ENCODE peak calls at places on chromosomes 13 and 19, in seven cellular contexts. One of them, this sample, is unnamed.

GRCh38 chr19:55536951-55537740 is at the start of gene SBK2:
- DNase-seq in A549: peak; percentile 64
- DNase-seq in colonic mucosa: no peak
- DNase-seq in mesendoderm: peak; percentile 75
- DNase-seq in heart right ventricle: no peak
- DNase-seq in GM23248: no peak
- DNase-seq in left ventricle myocardium inferior: no peak
- DNase-seq in this sample: no peak

GRCh38 chr13:90868321-90868920 is 479.1 kb upstream of the MIR17HG start:
- DNase-seq in A549: peak; percentile 16
- DNase-seq in colonic mucosa: peak; percentile 23
- DNase-seq in mesendoderm: peak; percentile 6
- DNase-seq in heart right ventricle: no peak
- DNase-seq in GM23248: peak; percentile 47
- DNase-seq in left ventricle myocardium inferior: no peak
- DNase-seq in this sample: no peak

GRCh38 chr13:68168448-68168847 is 938.3 kb upstream of the PCDH9 start:
- DNase-seq in A549: no peak
- DNase-seq in colonic mucosa: no peak
- DNase-seq in mesendoderm: no peak
- DNase-seq in heart right ventricle: no peak
- DNase-seq in GM23248: no peak
- DNase-seq in left ventricle myocardium inferior: no peak
- DNase-seq in this sample: no peak

GRCh38 chr19:42270346-42271044 is 1.4 kb downstream of the CIC start:
- DNase-seq in A549: peak; percentile 83
- DNase-seq in colonic mucosa: peak; percentile 55
- DNase-seq in mesendoderm: no peak
- DNase-seq in heart right ventricle: peak; percentile 50
- DNase-seq in GM23248: peak; percentile 94
- DNase-seq in left ventricle myocardium inferior: no peak
- DNase-seq in this sample: peak; percentile 84

GRCh38 chr13:91946498-91947070 is 548.2 kb downstream of the GPC5 start:
- DNase-seq in A549: peak; percentile 14
- DNase-seq in colonic mucosa: no peak
- DNase-seq in mesendoderm: peak; percentile 47
- DNase-seq in heart right ventricle: no peak
- DNase-seq in GM23248: peak; percentile 1
- DNase-seq in left ventricle myocardium inferior: no peak
- DNase-seq in this sample: no peak

GRCh38 chr19:33429891-33430673 is 56.6 kb downstream of the CEBPG start:
- DNase-seq in A549: no peak
- DNase-seq in colonic mucosa: no peak
- DNase-seq in mesendoderm: no peak
- DNase-seq in heart right ventricle: no peak
- DNase-seq in GM23248: no peak
- DNase-seq in left ventricle myocardium inferior: peak; percentile 5
- DNase-seq in this sample: peak; percentile 54

GRCh38 chr19:11264452-11265176 is 2.3 kb upstream of the DOCK6 start:
- DNase-seq in A549: peak; percentile 38
- DNase-seq in colonic mucosa: peak; percentile 92
- DNase-seq in mesendoderm: peak; percentile 77
- DNase-seq in heart right ventricle: peak; percentile 76
- DNase-seq in GM23248: no peak
- DNase-seq in left ventricle myocardium inferior: peak; percentile 46
- DNase-seq in this sample: peak; percentile 95

GRCh38 chr19:49474545-49474930 is 523 bp downstream of the FLT3LG start:
- DNase-seq in A549: no peak
- DNase-seq in colonic mucosa: no peak
- DNase-seq in mesendoderm: no peak
- DNase-seq in heart right ventricle: no peak
- DNase-seq in GM23248: no peak
- DNase-seq in left ventricle myocardium inferior: no peak
- DNase-seq in this sample: no peak

GRCh38 chr19:43699506-43700367 is 16.1 kb upstream of the IRGC start:
- DNase-seq in A549: no peak
- DNase-seq in colonic mucosa: peak; percentile 51
- DNase-seq in mesendoderm: peak; percentile 75
- DNase-seq in heart right ventricle: peak; percentile 31
- DNase-seq in GM23248: peak; percentile 52
- DNase-seq in left ventricle myocardium inferior: peak; percentile 23
- DNase-seq in this sample: peak; percentile 76

GRCh38 chr19:48833977-48834376 is 2.3 kb downstream of the HSD17B14 start:
- DNase-seq in A549: no peak
- DNase-seq in colonic mucosa: no peak
- DNase-seq in mesendoderm: peak; percentile 89
- DNase-seq in heart right ventricle: no peak
- DNase-seq in GM23248: no peak
- DNase-seq in left ventricle myocardium inferior: no peak
- DNase-seq in this sample: no peak

GRCh38 chr13:30394798-30395191 is 27.5 kb upstream of the UBE2L5 start:
- DNase-seq in A549: no peak
- DNase-seq in colonic mucosa: no peak
- DNase-seq in mesendoderm: no peak
- DNase-seq in heart right ventricle: no peak
- DNase-seq in GM23248: peak; percentile 37
- DNase-seq in left ventricle myocardium inferior: no peak
- DNase-seq in this sample: no peak

GRCh38 chr19:16566161-16566560 is 6.1 kb downstream of the SLC35E1 start:
- DNase-seq in A549: no peak
- DNase-seq in colonic mucosa: peak; percentile 42
- DNase-seq in mesendoderm: no peak
- DNase-seq in heart right ventricle: no peak
- DNase-seq in GM23248: no peak
- DNase-seq in left ventricle myocardium inferior: no peak
- DNase-seq in this sample: peak; percentile 81

GRCh38 chr19:38734426-38735256 is 9.6 kb downstream of the CAPN12 start:
- DNase-seq in A549: peak; percentile 65
- DNase-seq in colonic mucosa: peak; percentile 59
- DNase-seq in mesendoderm: peak; percentile 50
- DNase-seq in heart right ventricle: no peak
- DNase-seq in GM23248: peak; percentile 66
- DNase-seq in left ventricle myocardium inferior: no peak
- DNase-seq in this sample: peak; percentile 82

GRCh38 chr13:42047561-42048322 is 706 bp upstream of the DGKH start:
- DNase-seq in A549: peak; percentile 64
- DNase-seq in colonic mucosa: peak; percentile 74
- DNase-seq in mesendoderm: peak; percentile 79
- DNase-seq in heart right ventricle: peak; percentile 26
- DNase-seq in GM23248: peak; percentile 78
- DNase-seq in left ventricle myocardium inferior: peak; percentile 29
- DNase-seq in this sample: peak; percentile 83

GRCh38 chr19:38713227-38713649 is 31.0 kb downstream of the CAPN12 start:
- DNase-seq in A549: no peak
- DNase-seq in colonic mucosa: peak; percentile 52
- DNase-seq in mesendoderm: no peak
- DNase-seq in heart right ventricle: peak; percentile 61
- DNase-seq in GM23248: no peak
- DNase-seq in left ventricle myocardium inferior: peak; percentile 78
- DNase-seq in this sample: no peak

GRCh38 chr13:44040754-44041100 is 161.0 kb downstream of the LACC1 start:
- DNase-seq in A549: no peak
- DNase-seq in colonic mucosa: no peak
- DNase-seq in mesendoderm: no peak
- DNase-seq in heart right ventricle: no peak
- DNase-seq in GM23248: peak; percentile 53
- DNase-seq in left ventricle myocardium inferior: no peak
- DNase-seq in this sample: no peak

GRCh38 chr13:30142502-30143211 is 164.7 kb downstream of the KATNAL1 start:
- DNase-seq in A549: peak; percentile 39
- DNase-seq in colonic mucosa: no peak
- DNase-seq in mesendoderm: peak; percentile 91
- DNase-seq in heart right ventricle: no peak
- DNase-seq in GM23248: peak; percentile 95
- DNase-seq in left ventricle myocardium inferior: no peak
- DNase-seq in this sample: no peak

GRCh38 chr19:34430738-34431625 is 2.8 kb downstream of the UBA2 start:
- DNase-seq in A549: peak; percentile 84
- DNase-seq in colonic mucosa: no peak
- DNase-seq in mesendoderm: peak; percentile 75
- DNase-seq in heart right ventricle: no peak
- DNase-seq in GM23248: peak; percentile 73
- DNase-seq in left ventricle myocardium inferior: no peak
- DNase-seq in this sample: no peak

GRCh38 chr13:93652942-93653341 is 426.3 kb downstream of the GPC6 start:
- DNase-seq in A549: no peak
- DNase-seq in colonic mucosa: no peak
- DNase-seq in mesendoderm: no peak
- DNase-seq in heart right ventricle: no peak
- DNase-seq in GM23248: no peak
- DNase-seq in left ventricle myocardium inferior: no peak
- DNase-seq in this sample: no peak

GRCh38 chr19:11273288-11273687 is 11.0 kb upstream of the DOCK6 start:
- DNase-seq in A549: no peak
- DNase-seq in colonic mucosa: no peak
- DNase-seq in mesendoderm: peak; percentile 40
- DNase-seq in heart right ventricle: no peak
- DNase-seq in GM23248: no peak
- DNase-seq in left ventricle myocardium inferior: no peak
- DNase-seq in this sample: no peak

GRCh38 chr19:56360841-56361240 is 32.5 kb downstream of the ZNF582 start:
- DNase-seq in A549: no peak
- DNase-seq in colonic mucosa: no peak
- DNase-seq in mesendoderm: no peak
- DNase-seq in heart right ventricle: no peak
- DNase-seq in GM23248: no peak
- DNase-seq in left ventricle myocardium inferior: no peak
- DNase-seq in this sample: no peak

GRCh38 chr19:39917561-39918182 is 16.8 kb downstream of the FCGBP start:
- DNase-seq in A549: no peak
- DNase-seq in colonic mucosa: peak; percentile 18
- DNase-seq in mesendoderm: no peak
- DNase-seq in heart right ventricle: no peak
- DNase-seq in GM23248: no peak
- DNase-seq in left ventricle myocardium inferior: no peak
- DNase-seq in this sample: no peak

GRCh38 chr19:46887240-46887782 is 26.5 kb downstream of the ARHGAP35 start:
- DNase-seq in A549: no peak
- DNase-seq in colonic mucosa: no peak
- DNase-seq in mesendoderm: no peak
- DNase-seq in heart right ventricle: no peak
- DNase-seq in GM23248: peak; percentile 39
- DNase-seq in left ventricle myocardium inferior: no peak
- DNase-seq in this sample: no peak

GRCh38 chr13:32010137-32010536 is 21.4 kb upstream of the FRY start:
- DNase-seq in A549: no peak
- DNase-seq in colonic mucosa: no peak
- DNase-seq in mesendoderm: no peak
- DNase-seq in heart right ventricle: no peak
- DNase-seq in GM23248: peak; percentile 37
- DNase-seq in left ventricle myocardium inferior: no peak
- DNase-seq in this sample: no peak
- H3K4me1 ChIP-seq in A549: no peaks in the 10 kb centered on the region
- H3K4me1 ChIP-seq in colonic mucosa: no peaks in the 10 kb centered on the region
- H3K4me1 ChIP-seq in mesendoderm: no peaks in the 10 kb centered on the region
- H3K4me1 ChIP-seq in heart right ventricle: no peaks in the 10 kb centered on the region
- H3K4me1 ChIP-seq in GM23248: peaks cover 8% of the 10 kb centered on the region
- H3K4me1 ChIP-seq in left ventricle myocardium inferior: peaks cover 15% of the 10 kb centered on the region
- H3K4me1 ChIP-seq in this sample: no peaks in the 10 kb centered on the region

GRCh38 chr19:2168619-2169424 is 5.1 kb downstream of the DOT1L start:
- DNase-seq in A549: peak; percentile 98
- DNase-seq in colonic mucosa: peak; percentile 95
- DNase-seq in mesendoderm: peak; percentile 53
- DNase-seq in heart right ventricle: peak; percentile 96
- DNase-seq in GM23248: peak; percentile 99
- DNase-seq in left ventricle myocardium inferior: peak; percentile 97
- DNase-seq in this sample: peak; percentile 99
- H3K4me3 ChIP-seq in A549: peak overlapping the region; percentile 28
- H3K4me3 ChIP-seq in colonic mucosa: peak overlapping the region; percentile 4
- H3K4me3 ChIP-seq in mesendoderm: no peak overlapping the region
- H3K4me3 ChIP-seq in heart right ventricle: peak overlapping the region; percentile 26
- H3K4me3 ChIP-seq in GM23248: peak overlapping the region; percentile 51
- H3K4me3 ChIP-seq in left ventricle myocardium inferior: peak overlapping the region; percentile 44
- H3K4me3 ChIP-seq in this sample: no peak overlapping the region

DNA sequence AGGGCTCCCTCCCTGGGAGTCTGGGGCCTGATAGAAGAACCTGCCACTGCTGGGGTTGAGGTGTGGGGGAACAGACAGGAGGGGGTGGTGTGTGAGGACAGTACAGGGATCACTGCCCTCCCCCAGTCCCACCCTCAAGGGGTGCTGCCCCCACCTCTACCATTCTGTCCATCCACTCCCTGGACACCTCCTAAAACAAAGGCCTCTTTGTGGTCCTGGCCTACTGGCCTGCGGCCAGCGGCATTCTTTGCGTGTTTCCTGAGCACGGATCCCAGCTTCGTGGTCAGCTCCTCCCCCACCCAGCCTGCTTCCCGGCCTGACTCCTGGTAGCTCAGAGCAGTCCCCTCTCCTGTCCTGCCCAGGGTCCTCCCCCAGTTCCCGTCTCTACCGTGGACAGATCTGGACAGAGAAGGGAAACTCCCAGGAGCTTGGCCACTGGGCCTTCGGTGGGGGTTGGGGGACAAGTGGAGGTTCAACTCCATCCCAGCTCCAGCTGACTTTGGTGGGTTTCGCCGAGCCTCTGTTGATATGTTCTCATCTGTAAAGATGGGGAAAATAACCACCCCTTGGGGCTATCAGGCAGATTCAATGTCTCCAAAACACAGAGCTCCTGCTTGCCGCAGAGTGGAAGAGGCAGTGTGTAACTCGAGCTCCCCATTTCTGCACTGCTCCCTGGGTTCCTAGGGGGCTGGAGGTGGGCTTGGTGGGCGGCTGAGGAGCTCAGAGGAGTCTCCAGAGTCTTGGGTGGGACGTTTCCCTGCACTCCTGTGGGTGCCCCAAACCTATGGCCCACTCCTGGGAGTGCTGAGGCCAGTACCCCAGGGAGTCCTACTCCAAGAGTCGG is 48.7 kb downstream of the LYL1 start:
- DNase-seq in A549: peak; percentile 59
- DNase-seq in colonic mucosa: peak; percentile 70
- DNase-seq in mesendoderm: peak; percentile 81
- DNase-seq in heart right ventricle: peak; percentile 95
- DNase-seq in GM23248: peak; percentile 95
- DNase-seq in left ventricle myocardium inferior: peak; percentile 93
- DNase-seq in this sample: peak; percentile 96
- H3K4me1 ChIP-seq in A549: peaks cover 36% of the 10 kb centered on the region
- H3K4me1 ChIP-seq in colonic mucosa: peaks cover 29% of the 10 kb centered on the region
- H3K4me1 ChIP-seq in mesendoderm: peaks cover 3% of the 10 kb centered on the region
- H3K4me1 ChIP-seq in heart right ventricle: peaks cover 91% of the 10 kb centered on the region
- H3K4me1 ChIP-seq in GM23248: peaks cover 76% of the 10 kb centered on the region
- H3K4me1 ChIP-seq in left ventricle myocardium inferior: peaks cover 99% of the 10 kb centered on the region
- H3K4me1 ChIP-seq in this sample: peaks cover 38% of the 10 kb centered on the region

DNA sequence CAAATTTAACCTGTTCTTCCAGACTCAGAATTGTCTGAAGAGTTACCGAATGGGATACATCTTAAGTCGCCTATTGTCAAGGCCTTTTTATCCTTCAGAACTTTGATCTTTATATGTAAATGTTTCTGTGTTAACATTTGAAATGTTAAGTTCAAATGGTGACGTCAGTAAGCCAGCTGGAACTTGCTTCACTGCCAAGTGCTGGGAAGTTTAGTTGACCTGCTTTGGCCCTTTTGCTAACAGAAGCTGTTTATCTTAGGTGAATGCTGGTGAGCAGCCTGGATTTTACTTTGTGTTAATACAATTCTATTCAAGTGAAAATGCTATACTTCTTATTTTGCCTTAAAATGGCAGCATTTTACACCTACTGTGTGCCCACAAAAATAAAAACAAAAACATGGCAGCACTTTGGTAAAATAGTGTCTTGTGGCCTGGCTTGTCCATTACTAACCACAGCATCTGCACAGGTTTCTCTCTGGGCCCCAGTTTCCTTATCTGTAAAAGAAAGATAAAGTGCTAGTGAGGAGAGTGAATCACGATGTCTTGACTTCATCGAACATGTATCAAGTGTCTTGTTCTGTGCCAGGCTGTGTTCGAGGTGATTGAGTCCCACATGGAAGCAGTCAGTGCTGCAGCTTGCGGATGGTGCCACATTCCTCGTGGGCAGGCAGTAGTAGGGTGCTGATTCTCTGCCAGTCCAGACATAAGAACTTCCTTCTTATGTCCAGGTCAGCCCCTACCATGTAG is 2.2 kb downstream of the NAXD start:
- DNase-seq in A549: no peak
- DNase-seq in colonic mucosa: peak; percentile 53
- DNase-seq in mesendoderm: no peak
- DNase-seq in heart right ventricle: peak; percentile 61
- DNase-seq in GM23248: peak; percentile 76
- DNase-seq in left ventricle myocardium inferior: no peak
- DNase-seq in this sample: no peak
- H3K4me3 ChIP-seq in A549: no peak overlapping the region
- H3K4me3 ChIP-seq in colonic mucosa: no peak overlapping the region
- H3K4me3 ChIP-seq in mesendoderm: no peak overlapping the region
- H3K4me3 ChIP-seq in heart right ventricle: peak overlapping the region; percentile 93
- H3K4me3 ChIP-seq in GM23248: peak overlapping the region; percentile 81
- H3K4me3 ChIP-seq in left ventricle myocardium inferior: peak overlapping the region; percentile 97
- H3K4me3 ChIP-seq in this sample: peak overlapping the region; percentile 77

This sample was measured in kidney.